ENCODE peak calls at places on chromosomes 2 and 18, in nine cellular contexts. Y, R, E, T, N, W, H, C and V are unnamed samples.

GRCh38 chr2:238381341-238382130 is 45.2 kb upstream of the ASB1 start:
- DNase-seq in Y (no peak), R (no peak), E (no peak), T (no peak), N (no peak), W (no peak), H (no peak), C (no peak), V (no peak)

GRCh38 chr2:11698009-11698922 is 28.3 kb upstream of the NTSR2 start:
- DNase-seq in Y (no peak), R (no peak), E (peak; percentile 70), T (no peak), N (no peak), W (peak; percentile 59), H (no peak), C (no peak), V (no peak)

GRCh38 chr18:31683106-31683505 is 1.3 kb downstream of the B4GALT6 start:
- DNase-seq in Y (no peak), R (no peak), E (no peak), T (no peak), N (no peak), W (no peak), H (no peak), C (no peak), V (no peak)

GRCh38 chr2:20597868-20598183 is 53.1 kb downstream of the HS1BP3 start:
- DNase-seq in Y (peak; percentile 67), R (no peak), E (peak; percentile 15), T (no peak), N (peak; percentile 17), W (no peak), H (no peak), C (no peak), V (no peak)

GRCh38 chr2:158009425-158009824 is 92.3 kb upstream of the UPP2 start:
- DNase-seq in Y (no peak), R (no peak), E (no peak), T (no peak), N (peak; percentile 27), W (peak; percentile 63), H (no peak), C (no peak), V (no peak)

GRCh38 chr2:220277445-220277960 is 650.1 kb downstream of the SLC4A3 start:
- DNase-seq in Y (peak; percentile 82), R (peak; percentile 94), E (peak; percentile 69), T (no peak), N (no peak), W (no peak), H (no peak), C (no peak), V (no peak)

GRCh38 chr2:127106457-127106997 is 427 bp downstream of the BIN1 start:
- DNase-seq in Y (no peak), R (no peak), E (peak; percentile 73), T (peak; percentile 36), N (peak; percentile 56), W (no peak), H (no peak), C (no peak), V (peak; percentile 41)

GRCh38 chr2:239109916-239110545 is 262.1 kb downstream of the TWIST2 start:
- DNase-seq in Y (no peak), R (no peak), E (no peak), T (no peak), N (no peak), W (no peak), H (no peak), C (no peak), V (no peak)

GRCh38 chr18:23641937-23642666 is 20.6 kb downstream of the ANKRD29 start:
- DNase-seq in Y (no peak), R (no peak), E (no peak), T (no peak), N (no peak), W (no peak), H (no peak), C (no peak), V (no peak)

GRCh38 chr18:23636041-23636399 is 26.7 kb downstream of the ANKRD29 start:
- DNase-seq in Y (no peak), R (no peak), E (no peak), T (no peak), N (no peak), W (no peak), H (no peak), C (no peak), V (no peak)

GRCh38 chr18:23643815-23644214 is 18.9 kb downstream of the ANKRD29 start:
- DNase-seq in Y (no peak), R (no peak), E (no peak), T (no peak), N (no peak), W (no peak), H (no peak), C (no peak), V (no peak)

GRCh38 chr18:23641143-23641720 is 21.5 kb downstream of the ANKRD29 start:
- DNase-seq in Y (no peak), R (no peak), E (no peak), T (no peak), N (no peak), W (no peak), H (no peak), C (no peak), V (no peak)

DNA sequence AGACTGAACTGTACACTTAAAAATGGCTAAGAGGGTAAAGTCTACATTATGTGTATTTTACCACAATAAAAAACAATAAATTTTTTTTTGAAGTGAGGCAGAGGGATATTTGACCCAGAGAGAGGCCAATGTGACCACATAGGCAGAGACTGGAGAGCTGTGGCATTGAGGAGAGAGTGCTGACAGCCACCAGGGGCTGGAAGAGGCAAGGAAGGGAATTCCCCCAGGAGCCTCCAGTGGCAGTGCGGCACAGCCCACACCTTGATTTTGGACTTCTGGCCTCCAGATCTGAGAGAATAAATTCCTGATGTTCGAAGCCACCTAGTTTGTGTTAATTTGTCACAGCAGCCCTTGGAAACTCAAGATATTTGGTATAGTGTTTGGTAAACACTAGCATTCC is 22.7 kb downstream of the ANKRD29 start:
- DNase-seq in Y (no peak), R (no peak), E (no peak), T (no peak), N (no peak), W (peak; percentile 46), H (no peak), C (no peak), V (no peak)
- TF ChIP-seq CTCF in Y (no peak), R (peak; percentile 39), E (no peak), T (no peak), N (no peak), W (no peak), H (peak; percentile 45), C (peak; percentile 28), V (no peak)

GRCh38 chr18:47754311-47755101 is 176.0 kb downstream of the SMAD2 start:
- DNase-seq in Y (no peak), R (peak; percentile 33), E (peak; percentile 73), T (peak; percentile 71), N (peak; percentile 57), W (peak; percentile 64), H (peak; percentile 91), C (peak; percentile 78), V (peak; percentile 93)
- TF ChIP-seq CTCF in Y (no peak), R (peak; percentile 63), E (peak; percentile 77), T (peak; percentile 83), N (peak; percentile 37), W (peak; percentile 83), H (peak; percentile 99), C (peak; percentile 89), V (peak; percentile 95)

GRCh38 chr2:68901199-68901515 is 30.0 kb upstream of the BMP10 start:
- DNase-seq in Y (no peak), R (peak; percentile 28), E (no peak), T (no peak), N (no peak), W (no peak), H (peak; percentile 61), C (no peak), V (no peak)
- TF ChIP-seq CTCF in Y (no peak), R (no peak), E (no peak), T (no peak), N (no peak), W (peak; percentile 28), H (peak; percentile 70), C (peak; percentile 19), V (no peak)

GRCh38 chr2:139354518-139354917 is 574.3 kb upstream of the NXPH2 start:
- DNase-seq in Y (no peak), R (no peak), E (no peak), T (no peak), N (no peak), W (no peak), H (no peak), C (no peak), V (no peak)

GRCh38 chr2:139353874-139354273 is 573.7 kb upstream of the NXPH2 start:
- DNase-seq in Y (no peak), R (no peak), E (no peak), T (no peak), N (no peak), W (no peak), H (no peak), C (no peak), V (no peak)

GRCh38 chr2:139360654-139361053 is 580.5 kb upstream of the NXPH2 start:
- DNase-seq in Y (no peak), R (no peak), E (no peak), T (no peak), N (no peak), W (no peak), H (no peak), C (no peak), V (no peak)

GRCh38 chr2:139365189-139365588 is 585.0 kb upstream of the NXPH2 start:
- DNase-seq in Y (no peak), R (no peak), E (no peak), T (no peak), N (no peak), W (no peak), H (no peak), C (no peak), V (no peak)

GRCh38 chr2:139359818-139360217 is 579.6 kb upstream of the NXPH2 start:
- DNase-seq in Y (no peak), R (no peak), E (no peak), T (no peak), N (no peak), W (no peak), H (no peak), C (no peak), V (no peak)
- TF ChIP-seq CTCF in Y (no peak), R (no peak), E (no peak), T (no peak), N (no peak), W (no peak), H (no peak), C (no peak), V (no peak)

GRCh38 chr2:9657731-9658130 is 26.9 kb upstream of the YWHAQ start:
- DNase-seq in Y (no peak), R (no peak), E (no peak), T (no peak), N (no peak), W (no peak), H (no peak), C (no peak), V (no peak)
- TF ChIP-seq CTCF in Y (no peak), R (peak; percentile 4), E (no peak), T (no peak), N (no peak), W (no peak), H (no peak), C (no peak), V (no peak)

GRCh38 chr2:215921884-215922283 is 91.5 kb downstream of the MREG start:
- DNase-seq in Y (no peak), R (peak; percentile 58), E (no peak), T (no peak), N (peak; percentile 80), W (peak; percentile 15), H (no peak), C (no peak), V (no peak)
- TF ChIP-seq CTCF in Y (no peak), R (no peak), E (no peak), T (no peak), N (no peak), W (no peak), H (no peak), C (no peak), V (no peak)

GRCh38 chr18:79317718-79318117 is 78.0 kb upstream of the NFATC1 start:
- DNase-seq in Y (no peak), R (no peak), E (no peak), T (no peak), N (peak; percentile 2), W (no peak), H (no peak), C (no peak), V (peak; percentile 40)
- TF ChIP-seq CTCF in Y (no peak), R (no peak), E (no peak), T (no peak), N (no peak), W (no peak), H (peak; percentile 35), C (no peak), V (peak; percentile 56)